ENCODE peak calls at places on chromosomes 16 and 17, in ten cellular contexts. Y is mesendoderm; K is ureter; V is fibroblast of pulmonary artery; M is lower leg skin; U is activated CD4-positive, CD25-positive, alpha-beta regulatory T cell; H is hepatic stellate cell; J is fibroblast of mammary gland; N is occipital lobe; Z is AG09319. Q is an unnamed sample.

GRCh38 chr17:17025621-17026020 is 16.6 kb upstream of the MPRIP start:
- DNase-seq in Y (no peak), K (no peak), V (no peak), M (no peak), U (no peak), H (no peak), J (no peak), N (no peak), Z (no peak), Q (no peak)

GRCh38 chr16:82684246-82684645 is 57.5 kb downstream of the CDH13 start:
- DNase-seq in Y (no peak), K (no peak), V (no peak), M (no peak), U (no peak), H (no peak), J (no peak), N (no peak), Z (no peak), Q (no peak)

GRCh38 chr16:88650749-88651275 is at the start of gene CYBA:
- DNase-seq in Y (peak; percentile 85), K (peak; percentile 85), V (peak; percentile 41), M (peak; percentile 94), U (peak; percentile 75), H (peak; percentile 79), J (peak; percentile 33), N (no peak), Z (no peak), Q (no peak)

GRCh38 chr17:7129311-7129710 is 14.7 kb upstream of the ASGR2 start:
- DNase-seq in Y (no peak), K (no peak), V (no peak), M (no peak), U (no peak), H (no peak), J (no peak), N (no peak), Z (no peak), Q (no peak)

GRCh38 chr17:39208893-39209292 is 8.8 kb downstream of the RPL19 start:
- DNase-seq in Y (peak; percentile 31), K (no peak), V (no peak), M (peak; percentile 83), U (no peak), H (no peak), J (no peak), N (peak; percentile 38), Z (no peak), Q (no peak)

GRCh38 chr16:88769617-88770458 is 15.2 kb downstream of the PIEZO1 start:
- DNase-seq in Y (peak; percentile 93), K (peak; percentile 67), V (no peak), M (no peak), U (no peak), H (no peak), J (no peak), N (no peak), Z (no peak), Q (no peak)

GRCh38 chr16:70790815-70791214 is 10.1 kb downstream of the VAC14 start:
- DNase-seq in Y (no peak), K (no peak), V (no peak), M (no peak), U (no peak), H (no peak), J (no peak), N (no peak), Z (no peak), Q (no peak)

GRCh38 chr17:17557796-17558195 is 33.7 kb downstream of the PEMT start:
- DNase-seq in Y (no peak), K (no peak), V (no peak), M (no peak), U (no peak), H (no peak), J (no peak), N (no peak), Z (no peak), Q (no peak)

GRCh38 chr17:77687921-77688320 is 270.6 kb upstream of the TNRC6C start:
- DNase-seq in Y (no peak), K (no peak), V (no peak), M (peak; percentile 39), U (no peak), H (no peak), J (no peak), N (no peak), Z (no peak), Q (no peak)

GRCh38 chr17:42579794-42580551 is 2.4 kb upstream of the PSMC3IP start:
- DNase-seq in Y (no peak), K (no peak), V (no peak), M (no peak), U (no peak), H (no peak), J (no peak), N (no peak), Z (no peak), Q (no peak)

GRCh38 chr16:19717319-19717718 is 708 bp downstream of the KNOP1 start:
- DNase-seq in Y (peak; percentile 54), K (no peak), V (no peak), M (no peak), U (no peak), H (no peak), J (peak; percentile 13), N (no peak), Z (no peak), Q (no peak)

GRCh38 chr16:66263973-66264310 is 102.5 kb upstream of the CDH5 start:
- DNase-seq in Y (no peak), K (no peak), V (no peak), M (peak; percentile 82), U (no peak), H (no peak), J (no peak), N (no peak), Z (no peak), Q (no peak)

GRCh38 chr17:48262982-48263586 is 155.5 kb downstream of the SNX11 start:
- DNase-seq in Y (no peak), K (no peak), V (peak; percentile 39), M (no peak), U (no peak), H (no peak), J (peak; percentile 25), N (no peak), Z (no peak), Q (no peak)

GRCh38 chr16:2009791-2010510 is at the start of gene ZNF598:
- DNase-seq in Y (peak; percentile 93), K (peak; percentile 74), V (peak; percentile 86), M (peak; percentile 94), U (peak; percentile 72), H (peak; percentile 94), J (peak; percentile 77), N (peak; percentile 71), Z (peak; percentile 66), Q (no peak)